ENCODE peak calls at places on chromosomes 3 and 15, in four cellular contexts. One of them, this sample, is unnamed.
A peak's percentile ranks its signal among the peaks of the same experiment; 100 is the strongest.

GRCh38 chr3:44942202-44942921 is 33.6 kb downstream of the ZDHHC3 start:
- DNase-seq in H1: no peak
- DNase-seq in HepG2: no peak
- DNase-seq in K562: no peak
- DNase-seq in this sample: no peak

GRCh38 chr3:128062033-128062745 is 10.0 kb downstream of the SEC61A1 start:
- DNase-seq in H1: no peak
- DNase-seq in HepG2: no peak
- DNase-seq in K562: no peak
- DNase-seq in this sample: no peak

GRCh38 chr3:133209871-133210550 is 171.8 kb downstream of the TMEM108 start:
- DNase-seq in H1: no peak
- DNase-seq in HepG2: no peak
- DNase-seq in K562: no peak
- DNase-seq in this sample: peak; percentile 13

GRCh38 chr3:18079739-18080138 is 337.3 kb upstream of the TBC1D5 start:
- DNase-seq in H1: no peak
- DNase-seq in HepG2: no peak
- DNase-seq in K562: no peak
- DNase-seq in this sample: no peak

GRCh38 chr15:82122754-82123400 is 77.1 kb upstream of the MEX3B start:
- DNase-seq in H1: peak; percentile 19
- DNase-seq in HepG2: no peak
- DNase-seq in K562: no peak
- DNase-seq in this sample: no peak

GRCh38 chr3:136893848-136894443 is 31.9 kb downstream of the NCK1 start:
- DNase-seq in H1: no peak
- DNase-seq in HepG2: peak; percentile 12
- DNase-seq in K562: no peak
- DNase-seq in this sample: no peak

GRCh38 chr15:34886134-34886533 is 83.4 kb downstream of the AQR start:
- DNase-seq in H1: no peak
- DNase-seq in HepG2: no peak
- DNase-seq in K562: no peak
- DNase-seq in this sample: no peak

GRCh38 chr15:49083471-49084284 is 37.4 kb upstream of the SECISBP2L start:
- DNase-seq in H1: no peak
- DNase-seq in HepG2: no peak
- DNase-seq in K562: no peak
- DNase-seq in this sample: no peak

GRCh38 chr3:195715583-195716266 is 5.1 kb upstream of the MUC20 start:
- DNase-seq in H1: no peak
- DNase-seq in HepG2: peak; percentile 48
- DNase-seq in K562: peak; percentile 56
- DNase-seq in this sample: no peak

GRCh38 chr15:68252925-68253534 is 23.5 kb upstream of the CLN6 start:
- DNase-seq in H1: no peak
- DNase-seq in HepG2: peak; percentile 72
- DNase-seq in K562: peak; percentile 43
- DNase-seq in this sample: peak; percentile 26

GRCh38 chr3:170471149-170471548 is 52.5 kb downstream of the CLDN11 start:
- DNase-seq in H1: peak; percentile 19
- DNase-seq in HepG2: no peak
- DNase-seq in K562: no peak
- DNase-seq in this sample: no peak

GRCh38 chr3:9769426-9770275 is at the start of gene CAMK1:
- DNase-seq in H1: peak; percentile 85
- DNase-seq in HepG2: peak; percentile 45
- DNase-seq in K562: peak; percentile 76
- DNase-seq in this sample: no peak

GRCh38 chr15:73751481-73751880 is 1.7 kb downstream of the INSYN1 start:
- DNase-seq in H1: peak; percentile 67
- DNase-seq in HepG2: no peak
- DNase-seq in K562: no peak
- DNase-seq in this sample: no peak

GRCh38 chr3:113436794-113437193 is 4.5 kb downstream of the CFAP44 start:
- DNase-seq in H1: no peak
- DNase-seq in HepG2: no peak
- DNase-seq in K562: no peak
- DNase-seq in this sample: no peak

GRCh38 chr15:63718590-63719035 is 115.1 kb downstream of the HERC1 start:
- DNase-seq in H1: no peak
- DNase-seq in HepG2: peak; percentile 60
- DNase-seq in K562: no peak
- DNase-seq in this sample: no peak

GRCh38 chr15:85582076-85582718 is 201.8 kb downstream of the AKAP13 start:
- DNase-seq in H1: no peak
- DNase-seq in HepG2: no peak
- DNase-seq in K562: no peak
- DNase-seq in this sample: peak; percentile 34

GRCh38 chr3:14540821-14541385 is 761 bp upstream of the GRIP2 start:
- DNase-seq in H1: no peak
- DNase-seq in HepG2: no peak
- DNase-seq in K562: no peak
- DNase-seq in this sample: no peak

GRCh38 chr3:180409883-180410282 is 192.1 kb upstream of the TTC14 start:
- DNase-seq in H1: no peak
- DNase-seq in HepG2: no peak
- DNase-seq in K562: no peak
- DNase-seq in this sample: no peak

GRCh38 chr3:150107429-150108175 is 136.9 kb upstream of the PFN2 start:
- DNase-seq in H1: no peak
- DNase-seq in HepG2: no peak
- DNase-seq in K562: no peak
- DNase-seq in this sample: no peak

GRCh38 chr3:149542375-149543312 is 68.1 kb downstream of the TM4SF4 start:
- DNase-seq in H1: no peak
- DNase-seq in HepG2: no peak
- DNase-seq in K562: no peak
- DNase-seq in this sample: no peak

GRCh38 chr3:66376568-66376967 is 124.3 kb downstream of the LRIG1 start:
- DNase-seq in H1: no peak
- DNase-seq in HepG2: peak; percentile 90
- DNase-seq in K562: no peak
- DNase-seq in this sample: no peak

GRCh38 chr15:29613951-29614382 is 208.3 kb downstream of the TJP1 start:
- DNase-seq in H1: peak; percentile 67
- DNase-seq in HepG2: peak; percentile 29
- DNase-seq in K562: peak; percentile 62
- DNase-seq in this sample: no peak

GRCh38 chr15:36363335-36363734 is 216.1 kb upstream of the CDIN1 start:
- DNase-seq in H1: no peak
- DNase-seq in HepG2: no peak
- DNase-seq in K562: no peak
- DNase-seq in this sample: no peak

GRCh38 chr3:144677118-144677517 is 705.5 kb downstream of the DIPK2A start:
- DNase-seq in H1: no peak
- DNase-seq in HepG2: no peak
- DNase-seq in K562: no peak
- DNase-seq in this sample: no peak

GRCh38 chr15:67836134-67836455 is 3.8 kb downstream of the RNU6-1 start:
- DNase-seq in H1: no peak
- DNase-seq in HepG2: no peak
- DNase-seq in K562: no peak
- DNase-seq in this sample: no peak

GRCh38 chr15:62648954-62649353 is 393.6 kb upstream of the TPM1 start:
- DNase-seq in H1: no peak
- DNase-seq in HepG2: peak; percentile 20
- DNase-seq in K562: no peak
- DNase-seq in this sample: peak; percentile 35

GRCh38 chr3:129738189-129738588 is 131.7 kb upstream of the PLXND1 start:
- DNase-seq in H1: no peak
- DNase-seq in HepG2: no peak
- DNase-seq in K562: no peak
- DNase-seq in this sample: no peak

GRCh38 chr3:161548301-161548700 is 51.7 kb downstream of the OTOL1 start:
- DNase-seq in H1: no peak
- DNase-seq in HepG2: no peak
- DNase-seq in K562: no peak
- DNase-seq in this sample: no peak

GRCh38 chr3:132256984-132257383 is 60.2 kb upstream of the ACP3 start:
- DNase-seq in H1: peak; percentile 56
- DNase-seq in HepG2: peak; percentile 27
- DNase-seq in K562: no peak
- DNase-seq in this sample: no peak

DNA sequence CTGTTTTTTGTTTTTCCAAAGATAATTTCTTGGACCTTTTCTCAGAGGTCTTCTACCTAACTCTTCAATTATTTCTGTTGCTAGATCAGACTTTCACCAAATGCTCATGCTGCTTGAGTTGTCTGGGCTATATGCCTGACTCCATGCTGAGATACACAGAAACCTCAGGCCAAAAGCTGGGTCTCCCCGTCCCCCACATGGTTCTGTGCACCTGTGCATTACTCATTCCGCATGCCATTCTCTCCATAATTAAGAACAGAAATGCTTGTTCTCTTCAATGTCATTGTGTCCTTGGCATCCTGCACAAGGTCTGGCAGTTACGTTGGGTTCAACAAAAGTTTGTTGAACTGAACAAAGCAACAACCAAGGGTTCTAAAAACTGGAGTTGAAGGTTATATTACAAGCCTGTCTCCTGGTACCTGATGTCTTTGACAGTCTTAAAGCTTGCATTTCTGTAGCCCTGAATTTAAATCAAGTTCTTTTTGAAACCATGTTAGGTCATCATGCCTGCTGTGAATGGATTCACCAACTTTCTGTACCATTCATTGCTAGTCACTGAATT is 177.5 kb downstream of the FNDC3B start:
- DNase-seq in H1: no peak
- DNase-seq in HepG2: no peak
- DNase-seq in K562: no peak
- DNase-seq in this sample: no peak
- TF ChIP-seq CHD2 in H1: no peak
- TF ChIP-seq CHD2 in HepG2: no peak
- TF ChIP-seq CHD2 in K562: no peak
- TF ChIP-seq CHD2 in this sample: no peak

DNA sequence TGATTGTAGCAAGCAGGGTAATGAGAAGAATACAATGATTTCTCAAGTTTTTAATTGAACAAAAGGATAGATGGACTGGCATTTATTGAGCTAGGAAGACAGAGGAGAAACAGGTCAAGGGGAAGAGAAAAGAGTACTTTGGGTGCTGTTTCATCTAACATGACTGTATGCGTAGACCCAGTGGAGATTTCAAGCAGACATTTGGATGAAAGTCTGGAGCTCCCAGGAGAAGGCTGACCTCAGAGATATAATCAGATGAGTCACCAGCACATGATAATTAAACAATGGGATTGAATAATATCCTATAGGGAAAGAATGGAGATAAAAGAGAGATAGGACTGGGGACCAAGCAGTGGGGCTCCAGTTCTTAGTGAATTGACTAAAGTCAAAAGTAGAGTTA is 194.9 kb downstream of the ARRDC4 start:
- DNase-seq in H1: no peak
- DNase-seq in HepG2: no peak
- DNase-seq in K562: no peak
- DNase-seq in this sample: no peak
- TF ChIP-seq CREB1 in H1: no peak
- TF ChIP-seq CREB1 in HepG2: no peak
- TF ChIP-seq CREB1 in K562: no peak
- TF ChIP-seq CREB1 in this sample: no peak

GRCh38 chr3:101892648-101893047 is 43.3 kb downstream of the NFKBIZ start:
- DNase-seq in H1: no peak
- DNase-seq in HepG2: no peak
- DNase-seq in K562: no peak
- DNase-seq in this sample: no peak

GRCh38 chr3:101886626-101887025 is 37.3 kb downstream of the NFKBIZ start:
- DNase-seq in H1: no peak
- DNase-seq in HepG2: no peak
- DNase-seq in K562: no peak
- DNase-seq in this sample: no peak

GRCh38 chr3:101896103-101896757 is 46.9 kb downstream of the NFKBIZ start:
- DNase-seq in H1: no peak
- DNase-seq in HepG2: no peak
- DNase-seq in K562: no peak
- DNase-seq in this sample: no peak

GRCh38 chr3:101888653-101889052 is 39.3 kb downstream of the NFKBIZ start:
- DNase-seq in H1: no peak
- DNase-seq in HepG2: no peak
- DNase-seq in K562: no peak
- DNase-seq in this sample: no peak

DNA sequence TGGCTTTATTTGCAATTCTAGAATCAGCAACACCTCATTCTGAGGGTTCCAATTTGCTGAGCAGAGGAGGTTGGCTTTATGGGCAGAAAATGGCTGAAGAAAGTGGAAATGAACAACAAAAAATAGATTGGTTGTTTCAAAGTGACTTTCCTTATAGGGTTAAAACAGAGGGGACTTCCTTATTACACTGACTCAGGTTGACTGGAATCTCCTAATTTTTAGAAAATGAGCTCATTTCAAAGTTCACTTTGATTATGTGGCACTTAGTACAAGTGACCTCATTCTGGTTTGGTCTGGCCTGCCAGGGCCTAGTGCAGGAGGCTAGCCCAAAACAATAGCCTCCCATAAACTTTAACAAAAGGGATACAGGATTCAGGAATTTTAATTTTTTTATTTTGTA is 41.4 kb downstream of the NFKBIZ start:
- DNase-seq in H1: no peak
- DNase-seq in HepG2: no peak
- DNase-seq in K562: no peak
- DNase-seq in this sample: no peak
- TF ChIP-seq CHD2 in H1: no peak
- TF ChIP-seq CHD2 in HepG2: no peak
- TF ChIP-seq CHD2 in K562: no peak
- TF ChIP-seq CHD2 in this sample: no peak

DNA sequence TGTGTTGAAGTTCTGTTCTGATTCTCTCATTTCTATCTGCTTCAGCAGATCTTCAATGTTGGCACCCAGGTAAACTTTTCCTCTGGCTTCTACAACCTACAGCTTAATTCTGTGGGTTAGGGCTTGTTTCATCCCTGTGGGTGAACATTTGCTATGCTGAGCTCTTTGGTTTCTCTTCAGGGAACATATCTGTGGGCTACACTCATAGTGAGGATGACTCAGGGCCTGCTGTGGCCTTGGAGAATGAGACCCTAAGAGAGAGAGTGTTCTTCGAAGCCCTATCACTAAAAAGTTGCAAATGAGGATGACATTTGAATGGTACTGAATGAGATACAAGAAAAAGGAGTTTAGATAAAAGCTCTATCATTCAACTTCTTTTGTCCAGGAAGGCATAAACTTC is 346.2 kb upstream of the CBLB start:
- DNase-seq in H1: no peak
- DNase-seq in HepG2: no peak
- DNase-seq in K562: no peak
- DNase-seq in this sample: no peak
- TF ChIP-seq CREB1 in H1: no peak
- TF ChIP-seq CREB1 in HepG2: no peak
- TF ChIP-seq CREB1 in K562: no peak
- TF ChIP-seq CREB1 in this sample: no peak